ENCODE peak calls at places on chromosomes 6 and 20, in four cellular contexts. O is astrocyte, E is GM06990, J is fibroblast of pulmonary artery. W is an unnamed sample.

GRCh38 chr6:35544748-35545361 is 32.2 kb upstream of the TULP1 start:
- DNase-seq in O (no peak), E (no peak), J (no peak), W (no peak)

GRCh38 chr20:17934141-17934862 is 34.3 kb downstream of the SNX5 start:
- DNase-seq in O (peak), E (no peak), J (no peak), W (no peak)

GRCh38 chr6:167893416-167893815 is 66.7 kb downstream of the AFDN start:
- DNase-seq in O (peak), E (no peak), J (peak), W (peak)

GRCh38 chr20:49187330-49188100 is 619 bp downstream of the STAU1 start:
- DNase-seq in O (no peak), E (no peak), J (no peak), W (peak)

GRCh38 chr6:130890531-130890950 is 63.3 kb downstream of the SMLR1 start:
- DNase-seq in O (peak), E (no peak), J (peak), W (peak)

GRCh38 chr20:44034965-44035635 is 120.4 kb downstream of the TOX2 start:
- DNase-seq in O (no peak), E (no peak), J (no peak), W (no peak)

GRCh38 chr6:38248500-38249234 is 391.1 kb downstream of the BTBD9 start:
- DNase-seq in O (peak), E (no peak), J (no peak), W (no peak)

GRCh38 chr20:47677314-47678129 is 107.8 kb downstream of the SULF2 start:
- DNase-seq in O (peak), E (peak), J (peak), W (no peak)

GRCh38 chr20:31595654-31596411 is 9.3 kb upstream of the ID1 start:
- DNase-seq in O (peak), E (no peak), J (peak), W (peak)

GRCh38 chr6:52929321-52930164 is 20.0 kb upstream of the GSTA3 start:
- DNase-seq in O (peak), E (no peak), J (peak), W (peak)

GRCh38 chr6:164113637-164114036 is 699.1 kb downstream of the QKI start:
- DNase-seq in O (no peak), E (no peak), J (no peak), W (no peak)

GRCh38 chr20:60068509-60068908 is 110.3 kb downstream of the CDH26 start:
- DNase-seq in O (no peak), E (no peak), J (no peak), W (no peak)

GRCh38 chr6:129207832-129208231 is 324.9 kb downstream of the LAMA2 start:
- DNase-seq in O (no peak), E (no peak), J (no peak), W (no peak)

GRCh38 chr6:107917468-107918375 is 40.3 kb downstream of the SEC63 start:
- DNase-seq in O (no peak), E (no peak), J (no peak), W (no peak)

GRCh38 chr6:30881392-30881986 is 2.8 kb upstream of the DDR1 start:
- DNase-seq in O (no peak), E (no peak), J (no peak), W (no peak)

GRCh38 chr6:25787469-25787868 is 32.9 kb downstream of the SLC17A4 start:
- DNase-seq in O (no peak), E (no peak), J (no peak), W (no peak)

GRCh38 chr20:38167851-38168760 is 3.0 kb upstream of the TGM2 start:
- DNase-seq in O (peak), E (no peak), J (peak), W (peak)

GRCh38 chr6:42781546-42781810 is 374 bp upstream of the BICRAL start:
- DNase-seq in O (peak), E (no peak), J (peak), W (peak)

GRCh38 chr20:50475879-50476292 is 34.3 kb upstream of the PTPN1 start:
- DNase-seq in O (peak), E (no peak), J (peak), W (peak)

GRCh38 chr6:138287144-138287955 is 69.1 kb upstream of the PBOV1 start:
- DNase-seq in O (peak), E (no peak), J (peak), W (peak)

GRCh38 chr6:138291849-138292181 is 73.5 kb upstream of the PBOV1 start:
- DNase-seq in O (no peak), E (no peak), J (no peak), W (no peak)

GRCh38 chr6:138291036-138291848 is 73.0 kb upstream of the PBOV1 start:
- DNase-seq in O (no peak), E (no peak), J (no peak), W (no peak)

GRCh38 chr6:138290563-138290962 is 72.3 kb upstream of the PBOV1 start:
- DNase-seq in O (no peak), E (no peak), J (no peak), W (no peak)

GRCh38 chr6:138289739-138290138 is 71.4 kb upstream of the PBOV1 start:
- DNase-seq in O (no peak), E (no peak), J (no peak), W (no peak)
- TF ChIP-seq CTCF in O (no peak), E (peak), J (peak), W (no peak)

GRCh38 chr20:40970218-40970617 is 58.4 kb upstream of the TOP1 start:
- DNase-seq in O (no peak), E (no peak), J (no peak), W (no peak)
- TF ChIP-seq CTCF in O (no peak), E (peak), J (peak), W (no peak)

DNA sequence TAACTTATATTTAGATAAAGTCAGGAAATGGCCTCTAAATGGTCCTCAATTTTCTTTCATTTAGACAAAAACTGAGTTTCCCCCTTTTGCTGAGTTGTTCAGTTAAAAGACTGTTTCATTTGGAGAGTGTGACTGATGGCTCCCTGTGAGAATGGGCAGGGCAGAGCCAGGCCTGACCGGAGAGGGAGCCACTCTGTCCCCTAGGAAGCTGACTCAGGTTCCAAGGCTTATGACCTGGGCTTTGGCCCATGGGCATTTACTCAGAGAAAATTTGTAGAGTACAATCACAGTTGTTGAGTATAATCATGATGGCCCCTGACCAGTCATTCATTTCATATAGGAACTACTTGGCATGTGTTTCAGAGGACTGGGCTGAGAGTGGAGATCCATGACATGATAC is 37.0 kb upstream of the AIG1 start:
- DNase-seq in O (no peak), E (no peak), J (no peak), W (no peak)
- TF ChIP-seq CTCF in O (no peak), E (no peak), J (no peak), W (no peak)

DNA sequence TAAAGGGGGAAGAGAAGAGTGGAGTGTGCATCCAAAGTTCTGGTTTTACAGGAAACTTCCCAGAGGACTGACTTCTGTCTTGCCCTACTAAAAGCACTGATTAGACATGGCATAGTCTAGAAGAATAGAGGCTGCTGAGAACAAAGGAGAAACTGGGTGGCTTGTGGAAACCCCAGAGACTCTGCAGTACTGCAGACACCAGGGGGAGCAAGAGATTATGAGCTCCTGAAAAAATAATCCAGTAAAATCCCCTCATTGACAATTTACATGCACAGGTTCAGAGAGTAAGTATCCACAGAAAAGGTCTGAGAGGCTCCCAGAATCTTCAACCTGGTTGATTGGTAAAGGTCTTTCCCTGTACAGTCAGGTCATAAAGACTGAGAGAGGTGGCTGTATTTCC is 48.7 kb upstream of the CLVS2 start:
- DNase-seq in O (no peak), E (no peak), J (peak), W (peak)
- TF ChIP-seq CTCF in O (peak), E (peak), J (peak), W (peak)

DNA sequence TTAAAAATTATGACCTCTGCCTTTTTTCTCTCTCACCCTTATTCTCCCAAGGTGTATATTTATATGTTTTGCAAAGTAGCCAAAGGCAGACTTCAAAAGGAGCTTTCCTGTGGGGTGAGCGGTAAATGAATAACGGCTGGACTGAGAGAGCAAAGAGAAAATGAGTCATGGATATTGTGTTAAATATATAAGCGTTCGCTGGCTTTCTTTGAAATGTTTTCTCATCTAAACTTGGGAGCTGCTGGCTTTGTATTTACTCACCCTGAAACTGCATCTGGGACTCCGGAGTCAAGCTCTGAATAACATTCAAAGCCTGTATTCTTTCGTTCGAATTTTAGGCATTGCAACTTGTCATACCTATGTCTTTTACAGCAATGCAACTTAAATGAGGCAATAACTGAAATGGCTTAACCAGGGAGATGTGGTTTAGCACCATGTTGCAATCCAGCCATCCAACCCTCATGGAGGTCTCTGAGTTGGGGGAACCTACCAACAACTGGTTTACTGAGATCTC is 32.0 kb downstream of the ATXN1 start:
- DNase-seq in O (peak), E (no peak), J (peak), W (peak)
- TF ChIP-seq CTCF in O (no peak), E (no peak), J (no peak), W (no peak)

GRCh38 chr6:39791850-39792500 is at the start of gene DAAM2:
- DNase-seq in O (peak), E (no peak), J (peak), W (peak)
- TF ChIP-seq CTCF in O (no peak), E (no peak), J (peak), W (peak)

W was measured in fibroblast of the aortic adventitia.